ENCODE peak calls at places on chromosomes 7 and 10, in seven cellular contexts. One of them, this sample, is unnamed.
A peak's percentile ranks its signal among the peaks of the same experiment; 100 is the strongest.

GRCh38 chr7:70134029-70134445 is 535.8 kb downstream of the AUTS2 start:
- DNase-seq in WERI-Rb-1: no peak
- DNase-seq in uterus: no peak
- DNase-seq in heart right ventricle: no peak
- DNase-seq in sigmoid colon: no peak
- DNase-seq in thoracic aorta: no peak
- DNase-seq in heart left ventricle: no peak
- DNase-seq in this sample: no peak

GRCh38 chr7:37908221-37908788 is 8.3 kb downstream of the SFRP4 start:
- DNase-seq in sigmoid colon: no peak
- DNase-seq in heart right ventricle: no peak
- DNase-seq in heart left ventricle: no peak
- DNase-seq in uterus: no peak
- DNase-seq in thoracic aorta: no peak
- DNase-seq in WERI-Rb-1: no peak
- DNase-seq in this sample: no peak

GRCh38 chr10:44662002-44662401 is 249.1 kb upstream of the TMEM72 start:
- DNase-seq in sigmoid colon: no peak
- DNase-seq in heart right ventricle: no peak
- DNase-seq in uterus: no peak
- DNase-seq in WERI-Rb-1: no peak
- DNase-seq in heart left ventricle: no peak
- DNase-seq in thoracic aorta: no peak
- DNase-seq in this sample: no peak

GRCh38 chr7:17183630-17184328 is 114.7 kb upstream of the AHR start:
- DNase-seq in sigmoid colon: no peak
- DNase-seq in thoracic aorta: no peak
- DNase-seq in uterus: no peak
- DNase-seq in WERI-Rb-1: no peak
- DNase-seq in heart left ventricle: no peak
- DNase-seq in heart right ventricle: no peak
- DNase-seq in this sample: no peak

GRCh38 chr7:74475243-74475986 is 21.7 kb downstream of the GTF2IRD1 start:
- DNase-seq in heart left ventricle: no peak
- DNase-seq in uterus: no peak
- DNase-seq in sigmoid colon: no peak
- DNase-seq in heart right ventricle: no peak
- DNase-seq in thoracic aorta: no peak
- DNase-seq in WERI-Rb-1: no peak
- DNase-seq in this sample: no peak

GRCh38 chr7:7922684-7923385 is 45.8 kb upstream of the GLCCI1 start:
- DNase-seq in thoracic aorta: no peak
- DNase-seq in WERI-Rb-1: no peak
- DNase-seq in heart right ventricle: no peak
- DNase-seq in heart left ventricle: no peak
- DNase-seq in sigmoid colon: no peak
- DNase-seq in uterus: no peak
- DNase-seq in this sample: no peak

GRCh38 chr10:78869508-78870439 is 199.0 kb upstream of the ZMIZ1 start:
- DNase-seq in heart left ventricle: no peak
- DNase-seq in WERI-Rb-1: no peak
- DNase-seq in heart right ventricle: no peak
- DNase-seq in sigmoid colon: peak; percentile 40
- DNase-seq in uterus: no peak
- DNase-seq in thoracic aorta: no peak
- DNase-seq in this sample: no peak

GRCh38 chr7:124811341-124811740 is 45.7 kb upstream of the GPR37 start:
- DNase-seq in sigmoid colon: no peak
- DNase-seq in heart right ventricle: no peak
- DNase-seq in heart left ventricle: no peak
- DNase-seq in thoracic aorta: no peak
- DNase-seq in uterus: no peak
- DNase-seq in WERI-Rb-1: no peak
- DNase-seq in this sample: no peak

GRCh38 chr10:47178537-47179290 is 121.3 kb upstream of the GDF10 start:
- DNase-seq in heart left ventricle: no peak
- DNase-seq in heart right ventricle: no peak
- DNase-seq in thoracic aorta: no peak
- DNase-seq in sigmoid colon: no peak
- DNase-seq in uterus: no peak
- DNase-seq in WERI-Rb-1: no peak
- DNase-seq in this sample: no peak

GRCh38 chr7:80637911-80638765 is at the start of gene CD36:
- DNase-seq in thoracic aorta: no peak
- DNase-seq in WERI-Rb-1: no peak
- DNase-seq in uterus: no peak
- DNase-seq in heart left ventricle: no peak
- DNase-seq in sigmoid colon: no peak
- DNase-seq in heart right ventricle: no peak
- DNase-seq in this sample: no peak

GRCh38 chr10:11901036-11901301 is 77.8 kb downstream of the PROSER2 start:
- DNase-seq in WERI-Rb-1: no peak
- DNase-seq in heart left ventricle: no peak
- DNase-seq in thoracic aorta: no peak
- DNase-seq in uterus: no peak
- DNase-seq in sigmoid colon: peak; percentile 52
- DNase-seq in heart right ventricle: no peak
- DNase-seq in this sample: no peak

GRCh38 chr7:55211721-55212120 is 153.4 kb upstream of the LANCL2 start:
- DNase-seq in heart left ventricle: no peak
- DNase-seq in heart right ventricle: no peak
- DNase-seq in WERI-Rb-1: no peak
- DNase-seq in sigmoid colon: no peak
- DNase-seq in uterus: no peak
- DNase-seq in thoracic aorta: no peak
- DNase-seq in this sample: no peak

GRCh38 chr10:22340362-22341189 is 4.7 kb upstream of the SPAG6 start:
- DNase-seq in WERI-Rb-1: peak; percentile 67
- DNase-seq in thoracic aorta: no peak
- DNase-seq in heart right ventricle: peak; percentile 72
- DNase-seq in sigmoid colon: peak; percentile 82
- DNase-seq in heart left ventricle: peak; percentile 72
- DNase-seq in uterus: peak; percentile 71
- DNase-seq in this sample: peak; percentile 41

GRCh38 chr7:2633538-2634264 is 1.9 kb downstream of the TTYH3 start:
- DNase-seq in sigmoid colon: peak; percentile 86
- DNase-seq in heart left ventricle: peak; percentile 63
- DNase-seq in heart right ventricle: no peak
- DNase-seq in uterus: peak; percentile 78
- DNase-seq in thoracic aorta: peak; percentile 49
- DNase-seq in WERI-Rb-1: no peak
- DNase-seq in this sample: no peak

GRCh38 chr10:114479307-114479706 is 75.0 kb upstream of the AFAP1L2 start:
- DNase-seq in heart left ventricle: peak; percentile 71
- DNase-seq in thoracic aorta: no peak
- DNase-seq in WERI-Rb-1: no peak
- DNase-seq in heart right ventricle: no peak
- DNase-seq in sigmoid colon: peak; percentile 70
- DNase-seq in uterus: peak; percentile 40
- DNase-seq in this sample: no peak

GRCh38 chr10:79051766-79052165 is 17.0 kb upstream of the ZMIZ1 start:
- DNase-seq in thoracic aorta: no peak
- DNase-seq in uterus: peak; percentile 12
- DNase-seq in heart right ventricle: no peak
- DNase-seq in heart left ventricle: no peak
- DNase-seq in sigmoid colon: peak; percentile 64
- DNase-seq in WERI-Rb-1: no peak
- DNase-seq in this sample: peak; percentile 4

GRCh38 chr10:72502581-72502980 is 123.3 kb downstream of the MICU1 start:
- DNase-seq in heart left ventricle: no peak
- DNase-seq in heart right ventricle: no peak
- DNase-seq in uterus: no peak
- DNase-seq in sigmoid colon: no peak
- DNase-seq in thoracic aorta: no peak
- DNase-seq in WERI-Rb-1: no peak
- DNase-seq in this sample: no peak

GRCh38 chr7:6290345-6290744 is 17.9 kb upstream of the CYTH3 start:
- DNase-seq in thoracic aorta: no peak
- DNase-seq in WERI-Rb-1: no peak
- DNase-seq in uterus: no peak
- DNase-seq in sigmoid colon: no peak
- DNase-seq in heart right ventricle: no peak
- DNase-seq in heart left ventricle: no peak
- DNase-seq in this sample: no peak

GRCh38 chr10:29328988-29329387 is 40.1 kb downstream of the LYZL1 start:
- DNase-seq in uterus: peak; percentile 43
- DNase-seq in heart right ventricle: no peak
- DNase-seq in heart left ventricle: peak; percentile 53
- DNase-seq in thoracic aorta: no peak
- DNase-seq in sigmoid colon: peak; percentile 79
- DNase-seq in WERI-Rb-1: no peak
- DNase-seq in this sample: no peak

GRCh38 chr7:5519515-5519928 is 95.9 kb upstream of the TNRC18 start:
- DNase-seq in heart right ventricle: no peak
- DNase-seq in heart left ventricle: no peak
- DNase-seq in thoracic aorta: no peak
- DNase-seq in uterus: no peak
- DNase-seq in sigmoid colon: no peak
- DNase-seq in WERI-Rb-1: no peak
- DNase-seq in this sample: no peak

GRCh38 chr7:98836811-98837631 is 32.8 kb downstream of the TMEM130 start:
- DNase-seq in heart left ventricle: no peak
- DNase-seq in WERI-Rb-1: peak; percentile 83
- DNase-seq in heart right ventricle: peak; percentile 25
- DNase-seq in uterus: no peak
- DNase-seq in thoracic aorta: no peak
- DNase-seq in sigmoid colon: no peak
- DNase-seq in this sample: no peak

GRCh38 chr10:128324058-128324457 is 197.8 kb upstream of the MKI67 start:
- DNase-seq in heart right ventricle: peak; percentile 59
- DNase-seq in thoracic aorta: no peak
- DNase-seq in heart left ventricle: peak; percentile 37
- DNase-seq in uterus: no peak
- DNase-seq in sigmoid colon: no peak
- DNase-seq in WERI-Rb-1: peak; percentile 82
- DNase-seq in this sample: no peak
- TF ChIP-seq CTCF in heart right ventricle: peak; percentile 30
- TF ChIP-seq CTCF in thoracic aorta: no peak
- TF ChIP-seq CTCF in heart left ventricle: no peak
- TF ChIP-seq CTCF in uterus: no peak
- TF ChIP-seq CTCF in sigmoid colon: no peak
- TF ChIP-seq CTCF in WERI-Rb-1: peak; percentile 84
- TF ChIP-seq CTCF in this sample: no peak

DNA sequence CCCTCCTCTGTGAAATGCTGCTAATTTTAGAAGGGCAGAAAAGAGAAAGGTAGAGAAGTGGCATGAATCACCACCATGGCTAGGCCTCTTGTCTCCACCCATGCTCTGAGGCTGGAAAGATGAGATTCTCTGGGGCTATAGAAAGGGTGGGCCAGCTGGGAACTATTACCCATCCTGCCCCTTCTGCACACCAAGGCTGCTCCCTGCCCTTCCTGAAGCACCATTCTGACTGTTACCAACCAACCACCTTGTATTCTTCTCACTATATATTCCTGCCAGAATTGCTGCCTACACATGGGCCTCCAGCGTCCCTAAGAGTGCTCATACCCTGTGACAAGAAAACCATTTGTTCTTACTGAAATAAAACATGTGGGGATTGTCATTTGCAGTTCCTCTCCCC is 11.4 kb upstream of the DLX6 start:
- DNase-seq in WERI-Rb-1: no peak
- DNase-seq in heart right ventricle: no peak
- DNase-seq in thoracic aorta: no peak
- DNase-seq in sigmoid colon: no peak
- DNase-seq in uterus: no peak
- DNase-seq in heart left ventricle: no peak
- DNase-seq in this sample: no peak
- H3K27me3 ChIP-seq in WERI-Rb-1: no peaks in the 10 kb centered on the region
- H3K27me3 ChIP-seq in heart right ventricle: peaks cover 100% of the 10 kb centered on the region
- H3K27me3 ChIP-seq in thoracic aorta: peaks cover 40% of the 10 kb centered on the region
- H3K27me3 ChIP-seq in sigmoid colon: peaks cover 94% of the 10 kb centered on the region
- H3K27me3 ChIP-seq in uterus: peaks cover 18% of the 10 kb centered on the region
- H3K27me3 ChIP-seq in heart left ventricle: peaks cover 93% of the 10 kb centered on the region
- H3K27me3 ChIP-seq in this sample: peaks cover 88% of the 10 kb centered on the region

DNA sequence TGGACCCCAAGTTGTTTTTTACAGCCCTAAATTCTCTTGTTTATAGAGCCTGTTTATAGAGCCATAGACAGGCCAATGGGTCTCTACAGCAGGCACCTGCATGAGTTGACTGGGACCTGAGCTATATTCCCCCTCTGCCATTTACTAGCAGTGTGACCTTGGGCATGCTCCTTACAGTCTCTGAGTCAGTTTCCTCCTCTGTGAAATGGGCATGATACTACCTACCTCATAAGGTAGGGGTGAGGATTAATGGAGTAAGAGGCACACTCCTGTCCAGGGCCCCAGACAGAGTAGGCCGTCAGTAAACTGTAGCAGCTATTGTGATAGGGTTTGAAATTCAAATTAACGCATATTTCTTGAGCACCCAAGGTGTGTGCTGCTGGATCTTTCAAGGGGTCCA is 138.1 kb downstream of the TCF7L2 start:
- DNase-seq in sigmoid colon: no peak
- DNase-seq in thoracic aorta: no peak
- DNase-seq in heart left ventricle: no peak
- DNase-seq in WERI-Rb-1: no peak
- DNase-seq in heart right ventricle: no peak
- DNase-seq in uterus: no peak
- DNase-seq in this sample: no peak
- H3K27ac ChIP-seq in sigmoid colon: no peak overlapping the region
- H3K27ac ChIP-seq in thoracic aorta: peak overlapping the region; percentile 62
- H3K27ac ChIP-seq in heart left ventricle: no peak overlapping the region
- H3K27ac ChIP-seq in WERI-Rb-1: no peak overlapping the region
- H3K27ac ChIP-seq in heart right ventricle: no peak overlapping the region
- H3K27ac ChIP-seq in uterus: no peak overlapping the region
- H3K27ac ChIP-seq in this sample: no peak overlapping the region

GRCh38 chr7:123748171-123748733 is 551 bp downstream of the WASL start:
- DNase-seq in uterus: peak; percentile 36
- DNase-seq in WERI-Rb-1: peak; percentile 34
- DNase-seq in heart left ventricle: peak; percentile 44
- DNase-seq in heart right ventricle: peak; percentile 45
- DNase-seq in sigmoid colon: peak; percentile 76
- DNase-seq in thoracic aorta: peak; percentile 6
- DNase-seq in this sample: peak; percentile 8

GRCh38 chr7:123748734-123749536 is at the start of gene WASL:
- DNase-seq in heart left ventricle: peak; percentile 94
- DNase-seq in uterus: peak; percentile 93
- DNase-seq in WERI-Rb-1: peak; percentile 93
- DNase-seq in heart right ventricle: peak; percentile 95
- DNase-seq in sigmoid colon: peak; percentile 96
- DNase-seq in thoracic aorta: peak; percentile 73
- DNase-seq in this sample: peak; percentile 80

GRCh38 chr7:123747620-123748141 is 1.1 kb downstream of the WASL start:
- DNase-seq in thoracic aorta: peak; percentile 8
- DNase-seq in heart right ventricle: peak; percentile 26
- DNase-seq in heart left ventricle: peak; percentile 59
- DNase-seq in WERI-Rb-1: peak; percentile 62
- DNase-seq in sigmoid colon: peak; percentile 71
- DNase-seq in uterus: peak; percentile 18
- DNase-seq in this sample: peak; percentile 8

GRCh38 chr7:123750389-123751230 is 1.8 kb upstream of the WASL start:
- DNase-seq in uterus: no peak
- DNase-seq in thoracic aorta: no peak
- DNase-seq in sigmoid colon: no peak
- DNase-seq in heart right ventricle: no peak
- DNase-seq in heart left ventricle: no peak
- DNase-seq in WERI-Rb-1: no peak
- DNase-seq in this sample: no peak

DNA sequence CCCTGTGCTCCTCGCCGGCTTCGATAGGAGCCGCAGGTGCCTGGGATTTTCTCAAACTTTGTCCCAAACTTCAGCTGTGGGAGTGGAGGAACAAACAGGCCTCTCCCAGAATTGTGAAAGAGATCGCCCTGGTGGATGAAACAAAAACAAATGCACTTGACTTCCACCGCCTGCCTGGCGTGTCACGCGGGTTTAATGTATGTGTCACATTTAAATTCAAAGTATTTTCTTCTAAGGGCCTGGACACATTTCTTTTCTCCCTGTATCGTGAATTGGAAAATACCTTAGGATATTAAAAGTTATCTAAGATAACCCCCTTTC is 694 bp upstream of the WASL start:
- DNase-seq in heart left ventricle: peak; percentile 43
- DNase-seq in heart right ventricle: peak; percentile 15
- DNase-seq in thoracic aorta: no peak
- DNase-seq in sigmoid colon: no peak
- DNase-seq in WERI-Rb-1: no peak
- DNase-seq in uterus: no peak
- DNase-seq in this sample: peak; percentile 8
- TF ChIP-seq CTCF in heart left ventricle: no peak
- TF ChIP-seq CTCF in heart right ventricle: peak; percentile 4
- TF ChIP-seq CTCF in thoracic aorta: no peak
- TF ChIP-seq CTCF in sigmoid colon: no peak
- TF ChIP-seq CTCF in WERI-Rb-1: no peak
- TF ChIP-seq CTCF in uterus: peak; percentile 11
- TF ChIP-seq CTCF in this sample: no peak